ENCODE peak calls at places on chromosomes 7 and 10, in six cellular contexts. W is head of caudate nucleus, G is GM12891, Z is hepatocyte, M is tibial nerve, T is NCI-H1092. F is an unnamed sample.

GRCh38 chr10:130025811-130026510 is 61.9 kb upstream of the EBF3 start:
- DNase-seq in W (no peak), G (no peak), Z (no peak), M (no peak), T (no peak), F (no peak)

GRCh38 chr10:98285416-98285815 is 17.4 kb upstream of the LOXL4 start:
- DNase-seq in W (no peak), G (no peak), Z (no peak), M (no peak), T (no peak), F (no peak)

GRCh38 chr10:83987216-83987615 is 152.1 kb upstream of the GHITM start:
- DNase-seq in W (no peak), G (no peak), Z (no peak), M (no peak), T (no peak), F (no peak)

GRCh38 chr7:86431761-86432160 is 211.9 kb upstream of the GRM3 start:
- DNase-seq in W (peak; percentile 65), G (no peak), Z (no peak), M (no peak), T (no peak), F (no peak)

GRCh38 chr10:79976999-79977398 is 28.1 kb upstream of the SFTPD start:
- DNase-seq in W (no peak), G (no peak), Z (no peak), M (no peak), T (no peak), F (no peak)

GRCh38 chr10:109426987-109427386 is 496.3 kb downstream of the XPNPEP1 start:
- DNase-seq in W (no peak), G (no peak), Z (no peak), M (no peak), T (no peak), F (no peak)

GRCh38 chr10:127563718-127564553 is 14.8 kb downstream of the NPS start:
- DNase-seq in W (peak; percentile 82), G (peak; percentile 25), Z (peak; percentile 29), M (no peak), T (no peak), F (no peak)

GRCh38 chr7:27204851-27205322 is 5.0 kb upstream of the HOXA13 start:
- DNase-seq in W (no peak), G (no peak), Z (no peak), M (no peak), T (no peak), F (no peak)

GRCh38 chr7:114416089-114416990 is 1.7 kb downstream of the FOXP2 start:
- DNase-seq in W (no peak), G (no peak), Z (no peak), M (no peak), T (no peak), F (no peak)

GRCh38 chr10:88241501-88241900 is 341.6 kb downstream of the RNLS start:
- DNase-seq in W (no peak), G (no peak), Z (no peak), M (no peak), T (no peak), F (no peak)

GRCh38 chr7:159067870-159068787 is 76.5 kb downstream of the VIPR2 start:
- DNase-seq in W (peak; percentile 61), G (no peak), Z (no peak), M (peak; percentile 38), T (no peak), F (no peak)

GRCh38 chr7:64559206-64559605 is 3.7 kb downstream of the ZNF680 start:
- DNase-seq in W (peak; percentile 75), G (no peak), Z (no peak), M (no peak), T (no peak), F (no peak)

GRCh38 chr10:130354555-130354954 is 218.4 kb downstream of the GLRX3 start:
- DNase-seq in W (no peak), G (no peak), Z (no peak), M (no peak), T (no peak), F (no peak)

GRCh38 chr7:29208410-29209250 is 14.1 kb downstream of the CHN2 start:
- DNase-seq in W (no peak), G (no peak), Z (peak; percentile 61), M (no peak), T (no peak), F (no peak)

GRCh38 chr7:23590529-23590928 is 6.7 kb upstream of the CCDC126 start:
- DNase-seq in W (no peak), G (no peak), Z (no peak), M (no peak), T (no peak), F (no peak)

GRCh38 chr10:1174022-1174421 is 117.8 kb downstream of the WDR37 start:
- DNase-seq in W (no peak), G (no peak), Z (no peak), M (no peak), T (no peak), F (no peak)

GRCh38 chr7:2296830-2297229 is 17.4 kb downstream of the SNX8 start:
- DNase-seq in W (no peak), G (no peak), Z (no peak), M (no peak), T (no peak), F (no peak)

GRCh38 chr10:105207596-105207995 is 566.5 kb downstream of the SORCS3 start:
- DNase-seq in W (no peak), G (no peak), Z (no peak), M (no peak), T (no peak), F (no peak)

F was measured in DMS 273 treated with DMSO at 0.1 percent for 48 hours.